ENCODE peak calls at places on chromosomes 6 and 20, in seven cellular contexts. O, S, J, F, I, T and G are unnamed samples.

GRCh38 chr6:140538926-140539325 is 1164.5 kb upstream of the CITED2 start:
- DNase-seq in O (peak), S (no peak), J (no peak), F (peak), I (no peak), T (no peak), G (no peak)

GRCh38 chr20:1937316-1937976 is 42.2 kb downstream of the SIRPA start:
- DNase-seq in O (no peak), S (no peak), J (no peak), F (no peak), I (no peak), T (no peak), G (peak)

GRCh38 chr6:16676376-16676775 is 84.9 kb downstream of the ATXN1 start:
- DNase-seq in O (no peak), S (no peak), J (no peak), F (no peak), I (no peak), T (no peak), G (no peak)

GRCh38 chr20:3686867-3687321 is 5.1 kb upstream of the ADAM33 start:
- DNase-seq in O (peak), S (peak), J (no peak), F (no peak), I (peak), T (no peak), G (peak)

GRCh38 chr6:55913213-55914195 is 38.1 kb upstream of the BMP5 start:
- DNase-seq in O (peak), S (no peak), J (no peak), F (no peak), I (peak), T (no peak), G (no peak)

GRCh38 chr20:37615507-37616425 is 78.1 kb upstream of the CTNNBL1 start:
- DNase-seq in O (peak), S (no peak), J (peak), F (peak), I (peak), T (no peak), G (no peak)

GRCh38 chr6:53461041-53461656 is 83.8 kb downstream of the GCLC start:
- DNase-seq in O (no peak), S (no peak), J (no peak), F (no peak), I (no peak), T (no peak), G (no peak)

GRCh38 chr20:63333241-63333836 is 27.8 kb downstream of the CHRNA4 start:
- DNase-seq in O (no peak), S (no peak), J (no peak), F (no peak), I (no peak), T (no peak), G (no peak)